ENCODE peak calls at places on chromosomes 6 and 20, in nine cellular contexts. E, H, B, K, Y, Q, C, O and D are unnamed samples.

GRCh38 chr6:134502614-134503541 is 185.0 kb upstream of the SGK1 start:
- DNase-seq in E (no peak), H (no peak), B (no peak), K (no peak), Y (no peak), Q (peak), C (no peak), O (peak), D (no peak)

GRCh38 chr6:115891111-115891669 is 169.5 kb downstream of the FRK start:
- DNase-seq in E (no peak), H (no peak), B (no peak), K (no peak), Y (no peak), Q (no peak), C (no peak), O (no peak), D (no peak)

GRCh38 chr20:51631953-51632352 is 89.4 kb upstream of the NFATC2 start:
- DNase-seq in E (no peak), H (no peak), B (no peak), K (no peak), Y (no peak), Q (no peak), C (no peak), O (no peak), D (no peak)

GRCh38 chr20:2451939-2452732 is 18.5 kb downstream of the SNRPB start:
- DNase-seq in E (peak), H (no peak), B (peak), K (peak), Y (peak), Q (peak), C (no peak), O (peak), D (peak)

GRCh38 chr6:141415896-141416295 is 716.8 kb upstream of the GJE1 start:
- DNase-seq in E (no peak), H (no peak), B (no peak), K (no peak), Y (no peak), Q (no peak), C (no peak), O (no peak), D (no peak)

GRCh38 chr6:108337721-108338120 is 42.9 kb downstream of the AFG1L start:
- DNase-seq in E (no peak), H (no peak), B (no peak), K (no peak), Y (no peak), Q (no peak), C (no peak), O (no peak), D (no peak)

GRCh38 chr6:42744351-42744890 is 1.5 kb downstream of the TBCC start:
- DNase-seq in E (no peak), H (peak), B (no peak), K (no peak), Y (no peak), Q (no peak), C (no peak), O (no peak), D (no peak)

GRCh38 chr6:2851727-2852513 is 10.3 kb upstream of the SERPINB1 start:
- DNase-seq in E (no peak), H (no peak), B (no peak), K (no peak), Y (no peak), Q (no peak), C (no peak), O (no peak), D (no peak)

GRCh38 chr20:31643522-31643921 is 5.8 kb downstream of the COX4I2 start:
- DNase-seq in E (no peak), H (no peak), B (no peak), K (no peak), Y (no peak), Q (no peak), C (no peak), O (no peak), D (no peak)

GRCh38 chr6:11214911-11215310 is 17.6 kb downstream of the NEDD9 start:
- DNase-seq in E (no peak), H (no peak), B (no peak), K (no peak), Y (no peak), Q (no peak), C (no peak), O (no peak), D (no peak)

GRCh38 chr6:75296811-75297779 is 12.5 kb upstream of the TMEM30A start:
- DNase-seq in E (no peak), H (no peak), B (peak), K (no peak), Y (no peak), Q (no peak), C (no peak), O (no peak), D (no peak)

GRCh38 chr6:47165918-47166317 is 123.8 kb upstream of the ADGRF1 start:
- DNase-seq in E (no peak), H (no peak), B (no peak), K (no peak), Y (no peak), Q (no peak), C (no peak), O (no peak), D (no peak)

GRCh38 chr6:145070791-145071190 is 664.5 kb downstream of the EPM2A start:
- DNase-seq in E (no peak), H (no peak), B (no peak), K (no peak), Y (no peak), Q (no peak), C (peak), O (no peak), D (no peak)

GRCh38 chr6:19731286-19731685 is 105.9 kb upstream of the ID4 start:
- DNase-seq in E (no peak), H (no peak), B (no peak), K (no peak), Y (no peak), Q (no peak), C (peak), O (no peak), D (no peak)

GRCh38 chr6:31128093-31128676 is 7.9 kb upstream of the CDSN start:
- DNase-seq in E (peak), H (no peak), B (peak), K (peak), Y (peak), Q (peak), C (no peak), O (peak), D (no peak)

GRCh38 chr20:41245086-41245707 is 72.3 kb downstream of the ZHX3 start:
- DNase-seq in E (peak), H (no peak), B (peak), K (peak), Y (peak), Q (no peak), C (no peak), O (no peak), D (no peak)

GRCh38 chr6:105810105-105810921 is 275.8 kb upstream of the PRDM1 start:
- DNase-seq in E (peak), H (no peak), B (no peak), K (peak), Y (no peak), Q (peak), C (peak), O (no peak), D (no peak)

GRCh38 chr6:120410586-120410985 is 923.7 kb downstream of the TBC1D32 start:
- DNase-seq in E (no peak), H (no peak), B (no peak), K (no peak), Y (no peak), Q (no peak), C (no peak), O (no peak), D (no peak)

GRCh38 chr20:845967-846893 is 12.7 kb downstream of the FAM110A start:
- DNase-seq in E (no peak), H (no peak), B (no peak), K (no peak), Y (no peak), Q (no peak), C (no peak), O (no peak), D (no peak)

GRCh38 chr6:41505084-41506049 is 40.8 kb upstream of the FOXP4 start:
- DNase-seq in E (peak), H (peak), B (peak), K (peak), Y (peak), Q (peak), C (peak), O (peak), D (peak)

GRCh38 chr20:17822039-17822438 is 122.3 kb downstream of the BANF2 start:
- DNase-seq in E (no peak), H (no peak), B (no peak), K (no peak), Y (peak), Q (peak), C (peak), O (peak), D (no peak)

GRCh38 chr6:131744432-131744831 is 33.6 kb upstream of the CTAGE9 start:
- DNase-seq in E (no peak), H (no peak), B (peak), K (no peak), Y (no peak), Q (no peak), C (no peak), O (no peak), D (no peak)

GRCh38 chr6:136344420-136344819 is 54.8 kb upstream of the BCLAF1 start:
- DNase-seq in E (no peak), H (no peak), B (no peak), K (no peak), Y (no peak), Q (no peak), C (peak), O (no peak), D (no peak)

GRCh38 chr6:44430322-44430721 is 42.8 kb downstream of the CDC5L start:
- DNase-seq in E (no peak), H (no peak), B (no peak), K (no peak), Y (no peak), Q (no peak), C (peak), O (no peak), D (no peak)

GRCh38 chr6:3484240-3484639 is 27.4 kb upstream of the SLC22A23 start:
- DNase-seq in E (no peak), H (no peak), B (no peak), K (no peak), Y (no peak), Q (no peak), C (no peak), O (no peak), D (no peak)

GRCh38 chr20:3472105-3472504 is 1.3 kb downstream of the ATRN start:
- DNase-seq in E (no peak), H (no peak), B (no peak), K (no peak), Y (no peak), Q (no peak), C (no peak), O (no peak), D (no peak)

GRCh38 chr6:30743099-30744053 is 889 bp upstream of the FLOT1 start:
- DNase-seq in E (no peak), H (peak), B (no peak), K (no peak), Y (peak), Q (peak), C (no peak), O (no peak), D (peak)

GRCh38 chr6:160042788-160043301 is 74.0 kb downstream of the IGF2R start:
- DNase-seq in E (no peak), H (no peak), B (no peak), K (no peak), Y (no peak), Q (no peak), C (no peak), O (no peak), D (peak)

GRCh38 chr20:43433250-43433854 is 24.3 kb upstream of the SRSF6 start:
- DNase-seq in E (no peak), H (no peak), B (no peak), K (no peak), Y (no peak), Q (no peak), C (no peak), O (no peak), D (no peak)

GRCh38 chr20:17966432-17967312 is 1.9 kb downstream of the SNX5 start:
- DNase-seq in E (no peak), H (no peak), B (no peak), K (no peak), Y (no peak), Q (no peak), C (no peak), O (no peak), D (no peak)

GRCh38 chr6:117168296-117169059 is 96.9 kb upstream of the VGLL2 start:
- DNase-seq in E (no peak), H (no peak), B (no peak), K (no peak), Y (no peak), Q (no peak), C (no peak), O (no peak), D (no peak)

GRCh38 chr6:56357616-56358373 is 110.4 kb upstream of the COL21A1 start:
- DNase-seq in E (no peak), H (no peak), B (no peak), K (no peak), Y (no peak), Q (no peak), C (no peak), O (no peak), D (no peak)

GRCh38 chr6:74931567-74931966 is 274.3 kb downstream of the COL12A1 start:
- DNase-seq in E (no peak), H (no peak), B (no peak), K (no peak), Y (no peak), Q (no peak), C (peak), O (no peak), D (no peak)

GRCh38 chr6:158648682-158649131 is 1.1 kb upstream of the SYTL3 start:
- DNase-seq in E (no peak), H (peak), B (no peak), K (no peak), Y (no peak), Q (no peak), C (peak), O (peak), D (no peak)

GRCh38 chr6:158646023-158646888 is 1.7 kb upstream of the DYNLT1 start:
- DNase-seq in E (no peak), H (peak), B (no peak), K (no peak), Y (no peak), Q (no peak), C (no peak), O (peak), D (peak)

GRCh38 chr6:158647501-158647900 is 2.4 kb upstream of the SYTL3 start:
- DNase-seq in E (no peak), H (no peak), B (no peak), K (no peak), Y (no peak), Q (no peak), C (no peak), O (no peak), D (no peak)

GRCh38 chr6:158645064-158646022 is 800 bp upstream of the DYNLT1 start:
- DNase-seq in E (no peak), H (peak), B (no peak), K (no peak), Y (no peak), Q (no peak), C (no peak), O (peak), D (no peak)

GRCh38 chr6:158649289-158650143 is at the start of gene SYTL3:
- DNase-seq in E (peak), H (peak), B (no peak), K (peak), Y (no peak), Q (peak), C (no peak), O (peak), D (no peak)
- H3K4me3 ChIP-seq in E (no peak), H (peak), B (no peak), K (no peak), Y (no peak), Q (no peak), C (no peak), O (peak), D (no peak)

DNA sequence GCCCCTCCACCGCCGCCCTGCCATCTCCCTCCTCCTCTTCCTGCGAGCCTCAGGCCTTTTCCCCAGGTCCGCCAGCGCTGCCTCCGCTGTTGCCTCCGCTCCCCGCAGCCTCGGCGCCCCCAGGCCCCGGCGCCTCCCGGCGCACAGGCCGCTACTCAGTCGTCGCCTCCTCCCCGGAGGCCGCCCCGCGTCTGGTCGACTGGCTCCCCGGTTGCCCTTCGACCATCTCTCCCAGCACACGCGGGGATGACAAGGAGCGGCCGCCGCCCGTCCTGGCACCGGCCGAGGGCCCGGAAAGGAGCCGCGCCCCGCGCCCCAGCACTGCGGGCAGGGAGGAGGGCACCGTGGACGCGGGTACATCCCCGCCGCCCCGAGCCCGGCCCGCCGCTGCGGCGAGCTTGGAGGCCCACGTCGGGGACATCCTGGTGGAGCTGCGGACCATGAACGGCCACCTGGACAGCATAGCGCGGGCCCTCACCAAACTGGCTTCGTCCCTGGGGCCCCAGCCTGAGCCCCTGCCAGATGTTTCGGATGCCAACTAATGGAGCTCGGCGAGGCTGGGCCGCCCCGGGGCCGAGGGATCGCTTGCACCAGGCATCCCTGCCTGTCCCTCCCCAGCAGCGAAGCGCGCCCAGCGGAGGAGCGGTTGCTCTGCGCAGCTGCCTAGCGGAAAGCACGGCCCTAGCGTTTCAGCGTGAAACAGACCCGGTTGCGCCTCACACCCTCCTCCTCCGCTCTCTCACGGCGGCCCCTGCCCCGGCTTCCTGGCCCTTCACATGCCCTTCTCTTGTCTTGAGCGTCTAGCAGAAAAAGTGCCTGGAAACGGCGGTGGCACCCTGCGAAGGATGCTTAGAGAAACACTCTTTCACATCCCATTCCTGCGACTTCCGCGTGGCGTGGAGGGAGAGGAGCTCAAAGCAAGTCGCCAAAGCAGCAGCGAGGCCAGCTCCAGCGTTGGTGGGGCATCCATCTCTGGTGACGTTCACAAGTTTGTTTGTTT is 285.7 kb upstream of the SUPT3H start:
- DNase-seq in E (no peak), H (no peak), B (peak), K (peak), Y (no peak), Q (peak), C (no peak), O (no peak), D (no peak)
- TF ChIP-seq CTCF in E (no peak), H (no peak), B (no peak), K (no peak), Y (no peak), Q (no peak), C (peak), O (no peak), D (no peak)

GRCh38 chr6:34680802-34681515 is 15.6 kb downstream of the ILRUN start:
- DNase-seq in E (no peak), H (no peak), B (no peak), K (no peak), Y (no peak), Q (no peak), C (no peak), O (no peak), D (no peak)
- H3K27ac ChIP-seq in E (no peak), H (peak), B (peak), K (no peak), Y (no peak), Q (no peak), C (no peak), O (peak), D (no peak)

GRCh38 chr20:59217162-59217561 is 53.5 kb downstream of the ZNF831 start:
- DNase-seq in E (no peak), H (no peak), B (no peak), K (no peak), Y (no peak), Q (no peak), C (no peak), O (no peak), D (no peak)
- H3K4me3 ChIP-seq in E (no peak), H (no peak), B (no peak), K (no peak), Y (no peak), Q (no peak), C (no peak), O (no peak), D (no peak)

GRCh38 chr6:28965706-28966105 is 39.4 kb downstream of the ZNF311 start:
- DNase-seq in E (no peak), H (no peak), B (no peak), K (no peak), Y (no peak), Q (no peak), C (no peak), O (no peak), D (no peak)

GRCh38 chr6:28968476-28968875 is 36.6 kb downstream of the ZNF311 start:
- DNase-seq in E (no peak), H (no peak), B (no peak), K (no peak), Y (no peak), Q (no peak), C (no peak), O (no peak), D (no peak)

GRCh38 chr6:28974505-28974904 is 30.6 kb downstream of the ZNF311 start:
- DNase-seq in E (no peak), H (no peak), B (no peak), K (no peak), Y (no peak), Q (peak), C (no peak), O (no peak), D (no peak)

DNA sequence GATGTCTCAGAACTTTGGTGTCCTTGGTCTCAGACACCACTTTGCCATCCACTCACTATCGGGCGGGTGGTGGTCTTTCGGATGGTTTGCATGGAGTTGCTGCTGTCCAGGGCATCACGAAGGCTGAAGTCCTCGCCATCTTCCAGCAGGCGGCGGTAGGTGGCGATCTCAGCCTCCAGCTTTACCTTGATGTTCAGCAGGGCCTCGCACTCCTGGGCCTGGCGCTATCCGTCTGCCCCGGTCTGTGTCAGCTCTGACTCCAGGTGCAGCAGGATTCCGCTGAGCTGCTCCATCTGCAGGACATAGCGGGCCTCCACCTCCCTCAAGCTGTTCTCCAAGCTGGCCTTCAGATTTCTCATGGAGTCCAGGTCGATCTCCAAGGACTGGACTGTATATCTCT is 36.0 kb downstream of the ZNF311 start:
- DNase-seq in E (no peak), H (no peak), B (no peak), K (no peak), Y (no peak), Q (no peak), C (no peak), O (no peak), D (no peak)
- TF ChIP-seq CTCF in E (no peak), H (no peak), B (no peak), K (no peak), Y (no peak), Q (no peak), C (no peak), O (no peak), D (no peak)

GRCh38 chr20:34639755-34640222 is 37.1 kb downstream of the PIGU start:
- DNase-seq in E (no peak), H (no peak), B (no peak), K (no peak), Y (no peak), Q (peak), C (no peak), O (peak), D (no peak)
- H3K27ac ChIP-seq in E (no peak), H (no peak), B (no peak), K (no peak), Y (no peak), Q (peak), C (no peak), O (peak), D (no peak)

GRCh38 chr20:47358672-47359532 is 2.4 kb upstream of the ZMYND8 start:
- DNase-seq in E (peak), H (peak), B (peak), K (peak), Y (peak), Q (peak), C (no peak), O (peak), D (peak)
- H3K4me3 ChIP-seq in E (no peak), H (no peak), B (no peak), K (no peak), Y (no peak), Q (no peak), C (peak), O (no peak), D (peak)

GRCh38 chr20:63572788-63573738 is 976 bp downstream of the HELZ2 start:
- DNase-seq in E (no peak), H (no peak), B (peak), K (no peak), Y (no peak), Q (no peak), C (no peak), O (no peak), D (no peak)
- TF ChIP-seq CTCF in E (no peak), H (no peak), B (peak), K (no peak), Y (no peak), Q (no peak), C (peak), O (no peak), D (no peak)

DNA sequence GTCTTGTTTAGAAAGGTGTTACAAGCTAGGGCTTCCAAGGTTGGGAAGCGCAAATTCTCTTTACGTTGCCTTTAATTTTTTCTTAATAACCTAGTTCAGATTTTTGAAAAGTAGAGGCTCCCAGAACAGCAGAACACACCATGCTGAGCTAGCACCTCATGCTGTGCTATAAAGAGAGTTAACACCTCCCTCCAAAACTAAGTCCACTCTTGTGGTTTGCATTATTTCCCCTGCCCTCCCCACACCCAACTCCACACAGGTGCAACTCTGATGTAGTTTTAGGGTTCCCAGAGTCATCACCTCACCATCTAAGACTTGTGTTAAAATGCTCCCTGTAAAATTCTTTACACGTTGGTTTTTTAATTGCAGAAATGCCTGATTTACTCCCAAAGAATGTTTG is 459.4 kb upstream of the JARID2 start:
- DNase-seq in E (no peak), H (no peak), B (no peak), K (no peak), Y (no peak), Q (no peak), C (no peak), O (no peak), D (no peak)
- H3K27ac ChIP-seq in E (no peak), H (no peak), B (peak), K (no peak), Y (no peak), Q (no peak), C (no peak), O (no peak), D (no peak)